ENCODE peak calls at places on chromosomes 1 and 21, in five cellular contexts. A, W, O, X and Z are unnamed samples.

GRCh38 chr1:229756666-229757065 is 130.6 kb downstream of the URB2 start:
- DNase-seq in O (peak), X (no peak), A (no peak), W (no peak), Z (peak)

GRCh38 chr1:184152502-184152901 is 101.0 kb downstream of the TSEN15 start:
- DNase-seq in A (no peak), W (no peak), X (no peak), O (no peak), Z (peak)

GRCh38 chr21:42621166-42621827 is 32.1 kb upstream of the PDE9A start:
- DNase-seq in W (no peak), O (no peak), X (no peak), A (no peak), Z (no peak)

GRCh38 chr1:210236386-210236839 is 3.8 kb downstream of the SERTAD4 start:
- DNase-seq in W (no peak), X (no peak), O (peak), A (no peak), Z (peak)

GRCh38 chr21:33611006-33611744 is 22.7 kb upstream of the DONSON start:
- DNase-seq in O (no peak), A (no peak), X (no peak), W (no peak), Z (no peak)

GRCh38 chr1:35556494-35557117 is 597 bp downstream of the KIAA0319L start:
- DNase-seq in A (no peak), X (no peak), W (no peak), O (peak), Z (no peak)

GRCh38 chr1:186615332-186615731 is 64.9 kb downstream of the PTGS2 start:
- DNase-seq in X (no peak), A (no peak), W (no peak), O (no peak), Z (no peak)

GRCh38 chr1:74470262-74470661 is 42.1 kb downstream of the LRRC53 start:
- DNase-seq in W (no peak), A (no peak), X (no peak), O (no peak), Z (no peak)

GRCh38 chr1:2443285-2444137 is 31.1 kb upstream of the PEX10 start:
- DNase-seq in X (no peak), O (no peak), A (no peak), W (peak), Z (no peak)

GRCh38 chr1:16254263-16254948 is 17.4 kb upstream of the CPLANE2 start:
- DNase-seq in X (no peak), O (no peak), W (no peak), A (no peak), Z (peak)

GRCh38 chr1:183194527-183195145 is 8.6 kb downstream of the LAMC2 start:
- DNase-seq in X (peak), W (no peak), O (no peak), A (no peak), Z (no peak)

GRCh38 chr1:54105736-54106269 is 47.0 kb downstream of the CDCP2 start:
- DNase-seq in A (no peak), W (no peak), O (no peak), X (no peak), Z (no peak)

GRCh38 chr1:27539901-27540861 is 50.2 kb upstream of the WASF2 start:
- DNase-seq in A (peak), O (no peak), W (no peak), X (no peak), Z (peak)

GRCh38 chr1:202367200-202367742 is 18.8 kb downstream of the PPP1R12B start:
- DNase-seq in X (no peak), A (no peak), O (no peak), W (peak), Z (peak)

GRCh38 chr1:232306269-232306911 is 323.5 kb downstream of the SIPA1L2 start:
- DNase-seq in O (no peak), A (no peak), X (no peak), W (no peak), Z (no peak)

GRCh38 chr1:45876000-45876399 is 72.6 kb downstream of the MAST2 start:
- DNase-seq in O (peak), A (no peak), W (no peak), X (no peak), Z (no peak)

GRCh38 chr1:3717715-3718601 is 34.3 kb upstream of the CCDC27 start:
- DNase-seq in A (no peak), X (no peak), W (no peak), O (peak), Z (no peak)

GRCh38 chr1:2554621-2555387 is 1.4 kb upstream of the TNFRSF14 start:
- DNase-seq in O (peak), X (no peak), A (no peak), W (peak), Z (no peak)

GRCh38 chr1:94071956-94072355 is 49.0 kb downstream of the ABCA4 start:
- DNase-seq in W (no peak), A (no peak), X (no peak), O (no peak), Z (no peak)

GRCh38 chr1:1788646-1789431 is 10.6 kb upstream of the NADK start:
- DNase-seq in A (peak), O (peak), W (peak), X (no peak), Z (peak)

GRCh38 chr1:219563568-219563967 is 49.3 kb downstream of the ZC3H11B start:
- DNase-seq in X (no peak), W (no peak), O (no peak), A (no peak), Z (no peak)

GRCh38 chr1:162676087-162676486 is 43.8 kb downstream of the DDR2 start:
- DNase-seq in W (no peak), X (no peak), O (no peak), A (peak), Z (peak)

GRCh38 chr1:115507256-115507589 is 134.5 kb upstream of the VANGL1 start:
- DNase-seq in A (peak), X (no peak), W (peak), O (peak), Z (peak)

GRCh38 chr21:26067836-26068401 is 102.7 kb downstream of the APP start:
- DNase-seq in A (no peak), W (no peak), X (peak), O (no peak), Z (no peak)

GRCh38 chr1:29822895-29823294 is 586.6 kb downstream of the PTPRU start:
- DNase-seq in O (no peak), W (no peak), X (no peak), A (no peak), Z (no peak)

GRCh38 chr21:33211732-33212131 is 18.0 kb upstream of the IFNAR2 start:
- DNase-seq in X (no peak), A (no peak), O (no peak), W (no peak), Z (no peak)

GRCh38 chr1:160429702-160430535 is 29.6 kb downstream of the VANGL2 start:
- DNase-seq in X (peak), O (no peak), W (no peak), A (no peak), Z (no peak)

GRCh38 chr1:109786531-109787021 is 22.9 kb upstream of the EPS8L3 start:
- DNase-seq in O (no peak), X (no peak), W (no peak), A (peak), Z (no peak)

GRCh38 chr1:156865258-156865657 is 4.6 kb downstream of the NTRK1 start:
- DNase-seq in W (no peak), O (peak), X (no peak), A (no peak), Z (no peak)

GRCh38 chr1:4380564-4381168 is 273.7 kb upstream of the AJAP1 start:
- DNase-seq in W (no peak), X (no peak), O (no peak), A (peak), Z (no peak)

GRCh38 chr1:160800645-160801408 is 4.9 kb downstream of the LY9 start:
- DNase-seq in A (no peak), X (no peak), O (no peak), W (no peak), Z (no peak)

GRCh38 chr1:212433577-212434462 is 1.1 kb downstream of the NENF start:
- DNase-seq in A (no peak), W (peak), O (no peak), X (no peak), Z (no peak)

GRCh38 chr21:45975017-45975595 is 6.5 kb upstream of the COL6A1 start:
- DNase-seq in X (no peak), W (no peak), O (no peak), A (no peak), Z (peak)

GRCh38 chr1:32208891-32209309 is at the start of gene DCDC2B:
- DNase-seq in W (peak), O (peak), A (peak), X (no peak), Z (peak)

GRCh38 chr1:168135116-168135981 is 1.4 kb downstream of the GPR161 start:
- DNase-seq in X (no peak), O (peak), A (no peak), W (peak), Z (no peak)

GRCh38 chr1:179141592-179142244 is 59.8 kb downstream of the TOR3A start:
- DNase-seq in O (peak), X (no peak), A (peak), W (no peak), Z (peak)

GRCh38 chr1:47280142-47280541 is 33.8 kb downstream of the STIL start:
- DNase-seq in A (no peak), X (no peak), O (no peak), W (no peak), Z (peak)

GRCh38 chr1:8384577-8384976 is 66.7 kb downstream of the SLC45A1 start:
- DNase-seq in A (no peak), O (no peak), W (no peak), X (no peak), Z (no peak)

GRCh38 chr1:238063454-238063853 is 172.7 kb upstream of the ZP4 start:
- DNase-seq in W (no peak), X (peak), O (no peak), A (peak), Z (peak)

GRCh38 chr21:39182484-39183271 is 573 bp downstream of the PSMG1 start:
- DNase-seq in X (no peak), A (peak), W (no peak), O (peak), Z (no peak)

GRCh38 chr1:204448321-204448964 is 36.8 kb upstream of the PPP1R15B start:
- DNase-seq in W (no peak), X (no peak), A (peak), O (no peak), Z (no peak)
- TF ChIP-seq RCOR1 in W (no peak), X (no peak), A (no peak), O (no peak), Z (no peak)

DNA sequence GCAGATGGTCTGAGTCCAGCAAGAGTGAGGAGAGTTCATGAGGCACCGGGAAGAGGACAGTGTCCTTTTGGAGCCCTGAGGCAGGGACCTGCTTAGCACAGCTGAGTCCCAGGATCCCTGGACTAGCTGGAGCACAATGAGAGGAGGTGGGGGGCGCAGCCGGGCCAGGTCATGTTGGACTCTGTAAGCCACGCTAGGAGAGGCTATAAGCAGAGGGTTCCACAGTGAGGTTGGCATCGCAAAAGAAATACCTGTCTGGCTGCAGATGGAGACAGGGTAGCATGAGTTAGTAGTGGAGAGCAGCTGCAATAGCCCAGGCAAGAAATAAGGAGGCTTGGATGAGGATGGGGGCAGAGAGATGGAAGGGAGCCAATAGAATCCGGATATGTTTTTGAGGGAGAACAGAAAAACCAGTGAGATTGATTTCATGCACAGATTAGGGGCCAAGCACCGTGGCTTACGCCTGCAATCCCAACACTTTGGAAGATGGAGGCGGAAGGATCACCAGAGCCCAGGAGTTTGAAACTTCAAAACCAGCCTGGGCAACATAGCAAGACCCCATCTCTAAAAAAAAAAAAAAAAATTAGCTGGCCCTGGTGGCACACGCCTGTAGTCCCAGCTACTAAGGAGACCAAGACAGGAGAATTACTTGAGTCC is 98.2 kb downstream of the DHRS3 start:
- DNase-seq in A (no peak), X (no peak), O (no peak), W (no peak), Z (no peak)
- TF ChIP-seq RCOR1 in A (no peak), X (no peak), O (no peak), W (no peak), Z (no peak)

GRCh38 chr1:77290576-77290975 is 8.8 kb downstream of the AK5 start:
- DNase-seq in W (no peak), A (no peak), X (no peak), O (no peak), Z (no peak)
- TF ChIP-seq RCOR1 in W (no peak), A (no peak), X (no peak), O (no peak), Z (no peak)

GRCh38 chr1:37475380-37476086 is 1.2 kb downstream of the ZC3H12A start:
- DNase-seq in O (peak), A (no peak), X (no peak), W (no peak), Z (no peak)

GRCh38 chr1:37477198-37477931 is 3.0 kb downstream of the ZC3H12A start:
- DNase-seq in O (peak), X (peak), A (peak), W (peak), Z (peak)

GRCh38 chr1:37476087-37476452 is 1.7 kb downstream of the ZC3H12A start:
- DNase-seq in O (no peak), W (no peak), A (no peak), X (no peak), Z (no peak)

GRCh38 chr1:37477946-37478345 is 3.6 kb downstream of the ZC3H12A start:
- DNase-seq in A (peak), O (no peak), X (no peak), W (no peak), Z (no peak)

DNA sequence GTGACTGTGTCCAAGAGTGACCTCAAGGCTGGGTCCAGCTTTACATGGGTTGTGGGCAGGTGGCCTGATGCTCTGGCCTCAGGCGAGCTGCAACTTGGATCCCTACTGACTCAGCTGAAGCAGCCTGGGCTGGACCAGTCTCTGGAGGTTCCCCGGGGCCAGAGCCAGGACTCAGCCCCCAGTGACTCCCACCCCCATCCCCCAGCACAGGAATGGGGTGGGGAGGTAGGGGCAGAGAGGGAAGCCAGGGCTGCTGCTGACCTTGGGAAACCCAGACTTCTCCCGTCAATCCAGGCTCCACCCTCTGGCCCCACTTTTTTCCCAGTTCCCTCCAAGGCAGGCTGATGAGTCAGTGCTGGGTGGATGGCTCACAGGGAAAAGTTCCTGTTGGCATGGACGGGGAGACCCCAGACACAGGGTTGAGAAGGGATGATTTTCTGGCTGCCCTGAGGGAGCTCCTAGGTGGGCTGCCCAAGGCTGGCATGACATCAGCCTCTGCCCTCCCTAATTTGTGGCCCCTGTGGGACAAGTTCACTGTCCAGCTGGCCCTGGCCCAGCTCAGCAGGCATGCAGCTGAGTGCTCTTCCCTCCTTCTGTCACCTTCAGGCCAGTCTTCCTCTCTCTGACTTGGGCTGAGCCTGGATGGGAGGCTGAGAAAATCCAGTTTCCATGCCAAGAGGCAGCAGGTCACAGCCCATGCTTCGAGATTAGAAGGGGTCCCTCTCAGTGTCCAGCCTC is 2.2 kb downstream of the ZC3H12A start:
- DNase-seq in O (peak), W (no peak), X (no peak), A (peak), Z (peak)
- TF ChIP-seq RCOR1 in O (no peak), W (no peak), X (no peak), A (no peak), Z (peak)

GRCh38 chr1:20190256-20190655 is 3.9 kb upstream of the PLA2G2C start:
- DNase-seq in O (no peak), X (no peak), A (no peak), W (no peak), Z (no peak)
- TF ChIP-seq RCOR1 in O (no peak), X (no peak), A (no peak), W (no peak), Z (no peak)

DNA sequence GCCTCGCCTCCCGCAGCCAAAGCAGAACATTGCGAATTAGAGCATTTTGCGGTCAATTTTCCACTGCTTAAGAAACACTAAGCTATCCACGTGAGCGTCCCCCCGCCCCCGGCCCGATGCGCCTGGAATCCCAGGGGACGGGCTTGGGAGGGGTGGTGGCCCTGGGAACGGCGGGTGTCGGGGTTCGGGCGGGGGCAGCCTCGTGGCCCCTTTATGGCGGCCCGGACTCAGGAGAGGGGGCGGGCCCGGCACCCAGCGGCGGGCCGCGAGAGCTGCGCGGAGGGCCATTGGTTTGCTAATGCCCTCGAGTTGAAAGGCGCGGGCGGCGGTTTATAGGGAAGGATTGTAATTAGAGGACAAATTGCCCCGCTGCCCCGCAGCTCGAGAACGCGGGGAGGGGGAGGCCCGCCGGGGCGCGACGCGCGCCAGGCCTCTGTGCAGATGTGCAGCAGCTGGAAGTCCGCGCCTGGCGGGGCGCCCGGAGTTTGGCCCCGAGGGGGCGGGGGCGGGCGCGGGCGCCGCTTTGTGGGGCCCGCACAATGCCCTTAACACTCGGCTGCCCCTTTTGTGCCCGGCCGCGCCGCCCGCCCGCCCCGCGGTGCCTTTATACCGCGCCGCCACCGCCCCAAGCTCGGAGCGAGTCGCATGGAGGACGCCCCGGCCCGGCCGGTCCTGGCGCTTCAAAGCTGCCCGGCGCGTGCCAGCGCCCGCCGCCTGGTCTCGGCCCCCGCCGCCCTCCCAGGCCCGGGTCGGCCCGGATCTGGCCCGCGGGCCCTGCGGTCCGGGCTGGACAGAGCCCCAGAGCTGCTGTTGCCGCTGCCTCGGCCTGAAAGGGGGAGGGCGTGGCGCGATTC is 1.9 kb upstream of the HES3 start:
- DNase-seq in O (no peak), W (peak), X (no peak), A (no peak), Z (no peak)
- TF ChIP-seq RCOR1 in O (no peak), W (no peak), X (no peak), A (no peak), Z (no peak)